ENCODE peak calls at places on chromosomes 2 and 18, in ten cellular contexts. One of them, this sample, is unnamed.

GRCh38 chr2:71852141-71852711 is 295.4 kb downstream of the CYP26B1 start:
- DNase-seq in brain microvascular endothelial cell: no peak
- DNase-seq in CD8-positive, alpha-beta T cell: no peak
- DNase-seq in substantia nigra: peak; percentile 31
- DNase-seq in tibial artery: no peak
- DNase-seq in breast epithelium: no peak
- DNase-seq in lung: no peak
- DNase-seq in ovary: no peak
- DNase-seq in hepatocyte: peak; percentile 23
- DNase-seq in caudate nucleus: no peak
- DNase-seq in this sample: no peak

GRCh38 chr18:48310999-48311398 is 98.2 kb downstream of the ZBTB7C start:
- DNase-seq in lung: no peak
- DNase-seq in CD8-positive, alpha-beta T cell: no peak
- DNase-seq in caudate nucleus: no peak
- DNase-seq in tibial artery: no peak
- DNase-seq in brain microvascular endothelial cell: no peak
- DNase-seq in ovary: no peak
- DNase-seq in substantia nigra: no peak
- DNase-seq in breast epithelium: no peak
- DNase-seq in hepatocyte: no peak
- DNase-seq in this sample: no peak

GRCh38 chr18:46624127-46624526 is 32.9 kb downstream of the LOXHD1 start:
- DNase-seq in brain microvascular endothelial cell: no peak
- DNase-seq in ovary: peak; percentile 35
- DNase-seq in hepatocyte: no peak
- DNase-seq in tibial artery: no peak
- DNase-seq in breast epithelium: no peak
- DNase-seq in CD8-positive, alpha-beta T cell: no peak
- DNase-seq in lung: peak; percentile 27
- DNase-seq in substantia nigra: no peak
- DNase-seq in caudate nucleus: peak; percentile 71
- DNase-seq in this sample: no peak

GRCh38 chr2:48107326-48107925 is 201.1 kb upstream of the FBXO11 start:
- DNase-seq in breast epithelium: no peak
- DNase-seq in ovary: no peak
- DNase-seq in lung: no peak
- DNase-seq in brain microvascular endothelial cell: peak; percentile 70
- DNase-seq in CD8-positive, alpha-beta T cell: no peak
- DNase-seq in tibial artery: no peak
- DNase-seq in substantia nigra: no peak
- DNase-seq in caudate nucleus: no peak
- DNase-seq in hepatocyte: peak; percentile 39
- DNase-seq in this sample: no peak

GRCh38 chr18:39480494-39481245 is 1915.1 kb upstream of the CELF4 start:
- DNase-seq in tibial artery: no peak
- DNase-seq in caudate nucleus: no peak
- DNase-seq in brain microvascular endothelial cell: no peak
- DNase-seq in lung: no peak
- DNase-seq in CD8-positive, alpha-beta T cell: no peak
- DNase-seq in substantia nigra: no peak
- DNase-seq in breast epithelium: no peak
- DNase-seq in hepatocyte: no peak
- DNase-seq in ovary: no peak
- DNase-seq in this sample: no peak

GRCh38 chr18:13562494-13563029 is 163.8 kb downstream of the FAM210A start:
- DNase-seq in brain microvascular endothelial cell: no peak
- DNase-seq in lung: no peak
- DNase-seq in caudate nucleus: no peak
- DNase-seq in breast epithelium: no peak
- DNase-seq in ovary: no peak
- DNase-seq in hepatocyte: no peak
- DNase-seq in tibial artery: no peak
- DNase-seq in substantia nigra: no peak
- DNase-seq in CD8-positive, alpha-beta T cell: no peak
- DNase-seq in this sample: no peak

GRCh38 chr2:35035883-35036282 is 1319.7 kb upstream of the CRIM1 start:
- DNase-seq in hepatocyte: peak; percentile 5
- DNase-seq in ovary: no peak
- DNase-seq in breast epithelium: no peak
- DNase-seq in tibial artery: no peak
- DNase-seq in lung: no peak
- DNase-seq in brain microvascular endothelial cell: no peak
- DNase-seq in caudate nucleus: no peak
- DNase-seq in CD8-positive, alpha-beta T cell: no peak
- DNase-seq in substantia nigra: no peak
- DNase-seq in this sample: no peak

GRCh38 chr2:96264656-96265348 is 995 bp downstream of the TMEM127 start:
- DNase-seq in hepatocyte: peak; percentile 56
- DNase-seq in substantia nigra: peak; percentile 36
- DNase-seq in brain microvascular endothelial cell: peak; percentile 46
- DNase-seq in breast epithelium: no peak
- DNase-seq in lung: peak; percentile 35
- DNase-seq in caudate nucleus: no peak
- DNase-seq in ovary: no peak
- DNase-seq in tibial artery: no peak
- DNase-seq in CD8-positive, alpha-beta T cell: peak; percentile 26
- DNase-seq in this sample: peak; percentile 24

GRCh38 chr18:44837491-44838185 is 156.9 kb downstream of the SETBP1 start:
- DNase-seq in tibial artery: no peak
- DNase-seq in substantia nigra: no peak
- DNase-seq in breast epithelium: no peak
- DNase-seq in lung: no peak
- DNase-seq in brain microvascular endothelial cell: peak; percentile 5
- DNase-seq in ovary: no peak
- DNase-seq in CD8-positive, alpha-beta T cell: no peak
- DNase-seq in hepatocyte: no peak
- DNase-seq in caudate nucleus: no peak
- DNase-seq in this sample: no peak

GRCh38 chr2:215737496-215737895 is 275.9 kb downstream of the MREG start:
- DNase-seq in CD8-positive, alpha-beta T cell: no peak
- DNase-seq in caudate nucleus: no peak
- DNase-seq in substantia nigra: no peak
- DNase-seq in hepatocyte: no peak
- DNase-seq in breast epithelium: no peak
- DNase-seq in brain microvascular endothelial cell: no peak
- DNase-seq in tibial artery: no peak
- DNase-seq in ovary: no peak
- DNase-seq in lung: no peak
- DNase-seq in this sample: no peak

GRCh38 chr2:88606371-88607030 is 20.8 kb downstream of the EIF2AK3 start:
- DNase-seq in brain microvascular endothelial cell: no peak
- DNase-seq in tibial artery: no peak
- DNase-seq in hepatocyte: no peak
- DNase-seq in caudate nucleus: no peak
- DNase-seq in lung: no peak
- DNase-seq in CD8-positive, alpha-beta T cell: no peak
- DNase-seq in substantia nigra: no peak
- DNase-seq in breast epithelium: no peak
- DNase-seq in ovary: no peak
- DNase-seq in this sample: no peak

DNA sequence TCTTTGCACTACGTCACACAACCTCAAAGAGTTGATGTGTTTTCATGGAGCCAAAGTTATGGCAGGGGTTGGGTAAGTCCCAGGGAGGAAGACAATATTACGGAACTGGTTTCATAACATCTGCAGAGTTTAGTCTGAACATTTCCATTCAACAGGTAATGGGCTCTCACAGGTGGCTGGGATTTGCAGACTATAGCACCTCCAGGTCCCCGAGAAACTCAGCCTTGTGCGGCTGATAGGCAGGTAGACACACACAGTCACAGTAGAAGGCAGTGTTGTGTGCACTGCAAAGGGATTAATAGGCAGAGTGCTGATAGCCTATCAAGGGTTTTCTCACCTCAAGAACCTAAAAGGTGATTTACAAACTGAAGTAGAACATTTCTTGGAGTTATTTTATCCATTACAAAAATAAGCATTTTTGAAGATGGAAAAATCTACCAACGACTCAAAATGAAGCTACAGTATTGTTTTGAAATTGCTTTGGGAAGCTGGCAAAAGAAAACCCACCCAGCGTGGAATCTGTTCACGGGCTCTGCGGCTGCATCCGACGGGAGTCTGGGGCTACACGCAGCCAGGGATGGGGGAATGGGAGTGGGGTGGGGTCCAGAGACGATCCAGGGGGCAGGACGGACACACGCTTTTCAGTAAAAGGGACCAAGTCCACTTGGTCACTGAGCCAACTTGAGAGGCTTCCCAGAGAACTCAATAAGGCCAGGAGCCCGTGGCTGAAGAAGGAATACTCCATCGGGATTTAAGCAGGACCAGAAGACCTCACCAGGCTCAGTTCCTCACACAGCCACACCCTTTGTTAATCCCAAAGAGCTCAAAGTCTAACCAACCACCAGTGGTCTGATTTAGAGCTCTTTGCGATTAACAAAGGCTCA is 82.9 kb downstream of the CHRNA1 start:
- DNase-seq in ovary: no peak
- DNase-seq in substantia nigra: no peak
- DNase-seq in CD8-positive, alpha-beta T cell: no peak
- DNase-seq in caudate nucleus: no peak
- DNase-seq in breast epithelium: no peak
- DNase-seq in hepatocyte: peak; percentile 59
- DNase-seq in brain microvascular endothelial cell: no peak
- DNase-seq in tibial artery: peak; percentile 71
- DNase-seq in lung: no peak
- DNase-seq in this sample: no peak
- H3K27ac ChIP-seq in ovary: no peak overlapping the region
- H3K27ac ChIP-seq in substantia nigra: peak overlapping the region; percentile 81
- H3K27ac ChIP-seq in CD8-positive, alpha-beta T cell: peak overlapping the region; percentile 70
- H3K27ac ChIP-seq in caudate nucleus: peak overlapping the region; percentile 11
- H3K27ac ChIP-seq in breast epithelium: peak overlapping the region; percentile 90
- H3K27ac ChIP-seq in hepatocyte: peak overlapping the region; percentile 97
- H3K27ac ChIP-seq in brain microvascular endothelial cell: peak overlapping the region; percentile 61
- H3K27ac ChIP-seq in tibial artery: peak overlapping the region; percentile 91
- H3K27ac ChIP-seq in lung: peak overlapping the region; percentile 72
- H3K27ac ChIP-seq in this sample: no peak overlapping the region

GRCh38 chr2:110204408-110205385 is at the start of gene NPHP1:
- DNase-seq in substantia nigra: peak; percentile 90
- DNase-seq in tibial artery: peak; percentile 92
- DNase-seq in breast epithelium: peak; percentile 87
- DNase-seq in lung: peak; percentile 85
- DNase-seq in CD8-positive, alpha-beta T cell: peak; percentile 80
- DNase-seq in brain microvascular endothelial cell: peak; percentile 86
- DNase-seq in ovary: peak; percentile 93
- DNase-seq in hepatocyte: peak; percentile 93
- DNase-seq in caudate nucleus: peak; percentile 81
- DNase-seq in this sample: peak; percentile 75
- H3K27ac ChIP-seq in substantia nigra: peak within 1 kb of the TSS; percentile 17
- H3K27ac ChIP-seq in tibial artery: peak within 1 kb of the TSS; percentile 54
- H3K27ac ChIP-seq in breast epithelium: peak within 1 kb of the TSS; percentile 70
- H3K27ac ChIP-seq in lung: peak within 1 kb of the TSS; percentile 90
- H3K27ac ChIP-seq in CD8-positive, alpha-beta T cell: peak within 1 kb of the TSS; percentile 72
- H3K27ac ChIP-seq in brain microvascular endothelial cell: peak within 1 kb of the TSS; percentile 50
- H3K27ac ChIP-seq in ovary: no peak within 1 kb of the TSS
- H3K27ac ChIP-seq in hepatocyte: peak within 1 kb of the TSS; percentile 45
- H3K27ac ChIP-seq in caudate nucleus: peak within 1 kb of the TSS; percentile 42
- H3K27ac ChIP-seq in this sample: no peak within 1 kb of the TSS

DNA sequence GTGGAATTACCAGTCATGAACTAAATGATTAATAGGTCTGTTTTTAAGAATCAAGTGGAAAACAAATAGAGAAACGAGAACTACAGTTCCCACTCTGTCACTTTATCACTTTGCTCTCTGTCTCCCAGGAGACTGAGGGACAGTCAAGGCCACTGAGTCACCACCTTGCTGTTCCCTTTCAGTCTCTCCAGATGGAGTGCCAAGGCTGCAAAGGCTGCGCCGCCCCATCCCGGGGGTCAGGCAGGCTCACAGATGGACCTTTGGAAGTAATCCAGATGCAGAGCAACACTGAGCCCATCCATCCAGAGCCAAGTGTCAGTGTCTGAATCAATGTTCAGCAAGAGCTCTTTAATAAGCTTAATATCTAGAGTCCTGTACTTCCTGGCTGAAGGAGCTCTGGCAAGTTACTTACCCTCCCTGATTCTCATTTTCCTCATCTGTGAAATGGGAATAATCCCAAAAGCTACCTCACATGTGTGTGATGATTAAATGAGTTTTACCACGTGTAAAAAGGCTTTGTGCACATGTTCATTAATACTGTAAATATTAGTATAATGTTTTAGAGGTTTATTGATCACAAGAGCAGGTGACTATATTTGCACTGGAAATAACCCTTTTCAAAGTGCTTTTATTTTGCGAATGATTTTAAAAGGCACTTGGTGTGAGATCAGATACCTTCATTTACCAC is 43.0 kb upstream of the EFEMP1 start:
- DNase-seq in CD8-positive, alpha-beta T cell: no peak
- DNase-seq in caudate nucleus: no peak
- DNase-seq in brain microvascular endothelial cell: no peak
- DNase-seq in hepatocyte: peak; percentile 36
- DNase-seq in lung: no peak
- DNase-seq in ovary: peak; percentile 48
- DNase-seq in breast epithelium: no peak
- DNase-seq in tibial artery: peak; percentile 82
- DNase-seq in substantia nigra: peak; percentile 6
- DNase-seq in this sample: peak; percentile 72
- H3K27ac ChIP-seq in CD8-positive, alpha-beta T cell: no peak overlapping the region
- H3K27ac ChIP-seq in caudate nucleus: no peak overlapping the region
- H3K27ac ChIP-seq in brain microvascular endothelial cell: no peak overlapping the region
- H3K27ac ChIP-seq in hepatocyte: no peak overlapping the region
- H3K27ac ChIP-seq in lung: no peak overlapping the region
- H3K27ac ChIP-seq in ovary: no peak overlapping the region
- H3K27ac ChIP-seq in breast epithelium: peak overlapping the region; percentile 65
- H3K27ac ChIP-seq in tibial artery: peak overlapping the region; percentile 63
- H3K27ac ChIP-seq in substantia nigra: no peak overlapping the region
- H3K27ac ChIP-seq in this sample: peak overlapping the region; percentile 63

GRCh38 chr2:160372585-160372984 is 121.0 kb downstream of the RBMS1 start:
- DNase-seq in substantia nigra: no peak
- DNase-seq in breast epithelium: no peak
- DNase-seq in lung: no peak
- DNase-seq in hepatocyte: no peak
- DNase-seq in CD8-positive, alpha-beta T cell: no peak
- DNase-seq in caudate nucleus: no peak
- DNase-seq in ovary: no peak
- DNase-seq in tibial artery: no peak
- DNase-seq in brain microvascular endothelial cell: no peak
- DNase-seq in this sample: no peak

GRCh38 chr2:160371251-160372009 is 122.2 kb downstream of the RBMS1 start:
- DNase-seq in tibial artery: no peak
- DNase-seq in breast epithelium: no peak
- DNase-seq in brain microvascular endothelial cell: no peak
- DNase-seq in CD8-positive, alpha-beta T cell: no peak
- DNase-seq in substantia nigra: no peak
- DNase-seq in lung: no peak
- DNase-seq in caudate nucleus: no peak
- DNase-seq in hepatocyte: no peak
- DNase-seq in ovary: no peak
- DNase-seq in this sample: no peak

GRCh38 chr2:160372010-160372356 is 121.6 kb downstream of the RBMS1 start:
- DNase-seq in breast epithelium: no peak
- DNase-seq in caudate nucleus: no peak
- DNase-seq in hepatocyte: no peak
- DNase-seq in lung: no peak
- DNase-seq in CD8-positive, alpha-beta T cell: no peak
- DNase-seq in ovary: no peak
- DNase-seq in substantia nigra: no peak
- DNase-seq in tibial artery: no peak
- DNase-seq in brain microvascular endothelial cell: no peak
- DNase-seq in this sample: no peak

GRCh38 chr2:160367887-160368286 is 125.7 kb downstream of the RBMS1 start:
- DNase-seq in caudate nucleus: no peak
- DNase-seq in CD8-positive, alpha-beta T cell: no peak
- DNase-seq in lung: no peak
- DNase-seq in brain microvascular endothelial cell: peak; percentile 95
- DNase-seq in ovary: no peak
- DNase-seq in hepatocyte: peak; percentile 22
- DNase-seq in breast epithelium: no peak
- DNase-seq in tibial artery: no peak
- DNase-seq in substantia nigra: no peak
- DNase-seq in this sample: no peak

GRCh38 chr2:160368988-160369935 is 124.3 kb downstream of the RBMS1 start:
- DNase-seq in ovary: no peak
- DNase-seq in tibial artery: no peak
- DNase-seq in CD8-positive, alpha-beta T cell: no peak
- DNase-seq in hepatocyte: no peak
- DNase-seq in lung: no peak
- DNase-seq in caudate nucleus: no peak
- DNase-seq in brain microvascular endothelial cell: no peak
- DNase-seq in substantia nigra: no peak
- DNase-seq in breast epithelium: no peak
- DNase-seq in this sample: peak; percentile 67
- H3K27ac ChIP-seq in ovary: no peak overlapping the region
- H3K27ac ChIP-seq in tibial artery: no peak overlapping the region
- H3K27ac ChIP-seq in CD8-positive, alpha-beta T cell: no peak overlapping the region
- H3K27ac ChIP-seq in hepatocyte: no peak overlapping the region
- H3K27ac ChIP-seq in lung: peak overlapping the region; percentile 22
- H3K27ac ChIP-seq in caudate nucleus: no peak overlapping the region
- H3K27ac ChIP-seq in brain microvascular endothelial cell: peak overlapping the region; percentile 87
- H3K27ac ChIP-seq in substantia nigra: no peak overlapping the region
- H3K27ac ChIP-seq in breast epithelium: peak overlapping the region; percentile 50
- H3K27ac ChIP-seq in this sample: no peak overlapping the region